ENCODE peak calls at places on chromosomes 16 and 17, in seven cellular contexts. One of them, this sample, is unnamed.

GRCh38 chr17:9971991-9972390 is 66.9 kb upstream of the RCVRN start:
- DNase-seq in kidney: no peak
- DNase-seq in AG04450: no peak
- DNase-seq in dorsolateral prefrontal cortex: peak
- DNase-seq in heart left ventricle: peak
- DNase-seq in neural crest cell: no peak
- DNase-seq in progenitor cell of endocrine pancreas: no peak
- DNase-seq in this sample: no peak

GRCh38 chr17:45951403-45951802 is 47.6 kb upstream of the STH start:
- DNase-seq in kidney: no peak
- DNase-seq in AG04450: no peak
- DNase-seq in dorsolateral prefrontal cortex: no peak
- DNase-seq in heart left ventricle: no peak
- DNase-seq in neural crest cell: no peak
- DNase-seq in progenitor cell of endocrine pancreas: no peak
- DNase-seq in this sample: no peak

GRCh38 chr16:84461029-84461415 is 43.4 kb downstream of the MEAK7 start:
- DNase-seq in kidney: no peak
- DNase-seq in AG04450: no peak
- DNase-seq in dorsolateral prefrontal cortex: no peak
- DNase-seq in heart left ventricle: no peak
- DNase-seq in neural crest cell: no peak
- DNase-seq in progenitor cell of endocrine pancreas: peak
- DNase-seq in this sample: peak

GRCh38 chr17:57993471-57994365 is 5.7 kb upstream of the VEZF1 start:
- DNase-seq in kidney: no peak
- DNase-seq in AG04450: no peak
- DNase-seq in dorsolateral prefrontal cortex: no peak
- DNase-seq in heart left ventricle: no peak
- DNase-seq in neural crest cell: no peak
- DNase-seq in progenitor cell of endocrine pancreas: no peak
- DNase-seq in this sample: no peak

GRCh38 chr16:14193316-14193871 is 122.3 kb downstream of the MRTFB start:
- DNase-seq in kidney: no peak
- DNase-seq in AG04450: no peak
- DNase-seq in dorsolateral prefrontal cortex: no peak
- DNase-seq in heart left ventricle: no peak
- DNase-seq in neural crest cell: no peak
- DNase-seq in progenitor cell of endocrine pancreas: no peak
- DNase-seq in this sample: no peak

GRCh38 chr17:78394209-78394608 is 15.8 kb downstream of the PGS1 start:
- DNase-seq in kidney: no peak
- DNase-seq in AG04450: no peak
- DNase-seq in dorsolateral prefrontal cortex: no peak
- DNase-seq in heart left ventricle: no peak
- DNase-seq in neural crest cell: no peak
- DNase-seq in progenitor cell of endocrine pancreas: no peak
- DNase-seq in this sample: no peak

GRCh38 chr16:47503936-47504335 is 42.8 kb downstream of the PHKB start:
- DNase-seq in kidney: no peak
- DNase-seq in AG04450: peak
- DNase-seq in dorsolateral prefrontal cortex: no peak
- DNase-seq in heart left ventricle: no peak
- DNase-seq in neural crest cell: no peak
- DNase-seq in progenitor cell of endocrine pancreas: no peak
- DNase-seq in this sample: no peak

GRCh38 chr16:35221482-35222185 is 1762.2 kb downstream of the TP53TG3F start:
- DNase-seq in kidney: no peak
- DNase-seq in AG04450: no peak
- DNase-seq in dorsolateral prefrontal cortex: no peak
- DNase-seq in heart left ventricle: no peak
- DNase-seq in neural crest cell: no peak
- DNase-seq in progenitor cell of endocrine pancreas: no peak
- DNase-seq in this sample: peak

GRCh38 chr16:50747206-50747956 is 5.5 kb downstream of the CYLD start:
- DNase-seq in kidney: no peak
- DNase-seq in AG04450: no peak
- DNase-seq in dorsolateral prefrontal cortex: no peak
- DNase-seq in heart left ventricle: no peak
- DNase-seq in neural crest cell: no peak
- DNase-seq in progenitor cell of endocrine pancreas: no peak
- DNase-seq in this sample: no peak

GRCh38 chr16:68259421-68259820 is 4.9 kb upstream of the SLC7A6 start:
- DNase-seq in kidney: no peak
- DNase-seq in AG04450: no peak
- DNase-seq in dorsolateral prefrontal cortex: no peak
- DNase-seq in heart left ventricle: no peak
- DNase-seq in neural crest cell: no peak
- DNase-seq in progenitor cell of endocrine pancreas: no peak
- DNase-seq in this sample: no peak

DNA sequence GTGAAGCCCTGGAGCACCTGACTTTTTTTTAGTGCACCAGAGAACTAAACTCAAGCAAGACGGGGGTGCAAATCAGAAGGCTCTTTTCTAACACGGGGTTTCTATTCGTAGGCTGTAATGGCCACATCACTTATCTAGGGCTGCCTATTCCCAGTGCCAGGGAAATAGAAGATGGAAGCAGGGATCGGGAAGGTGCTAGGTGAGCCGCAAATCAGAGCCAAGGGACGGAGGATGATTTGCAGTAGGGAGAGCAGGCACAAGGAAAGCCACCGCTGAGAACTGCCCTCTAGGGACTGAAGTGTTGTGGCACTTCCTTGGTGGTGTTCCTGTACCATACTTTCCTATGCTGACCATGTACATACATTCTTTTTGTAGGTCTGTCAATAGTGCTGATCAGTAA is 7.8 kb upstream of the SLC46A1 start:
- DNase-seq in kidney: no peak
- DNase-seq in AG04450: no peak
- DNase-seq in dorsolateral prefrontal cortex: no peak
- DNase-seq in heart left ventricle: no peak
- DNase-seq in neural crest cell: no peak
- DNase-seq in progenitor cell of endocrine pancreas: no peak
- DNase-seq in this sample: no peak
- TF ChIP-seq CTCF in kidney: no peak
- TF ChIP-seq CTCF in AG04450: no peak
- TF ChIP-seq CTCF in dorsolateral prefrontal cortex: no peak
- TF ChIP-seq CTCF in heart left ventricle: no peak
- TF ChIP-seq CTCF in neural crest cell: no peak
- TF ChIP-seq CTCF in progenitor cell of endocrine pancreas: no peak
- TF ChIP-seq CTCF in this sample: no peak

DNA sequence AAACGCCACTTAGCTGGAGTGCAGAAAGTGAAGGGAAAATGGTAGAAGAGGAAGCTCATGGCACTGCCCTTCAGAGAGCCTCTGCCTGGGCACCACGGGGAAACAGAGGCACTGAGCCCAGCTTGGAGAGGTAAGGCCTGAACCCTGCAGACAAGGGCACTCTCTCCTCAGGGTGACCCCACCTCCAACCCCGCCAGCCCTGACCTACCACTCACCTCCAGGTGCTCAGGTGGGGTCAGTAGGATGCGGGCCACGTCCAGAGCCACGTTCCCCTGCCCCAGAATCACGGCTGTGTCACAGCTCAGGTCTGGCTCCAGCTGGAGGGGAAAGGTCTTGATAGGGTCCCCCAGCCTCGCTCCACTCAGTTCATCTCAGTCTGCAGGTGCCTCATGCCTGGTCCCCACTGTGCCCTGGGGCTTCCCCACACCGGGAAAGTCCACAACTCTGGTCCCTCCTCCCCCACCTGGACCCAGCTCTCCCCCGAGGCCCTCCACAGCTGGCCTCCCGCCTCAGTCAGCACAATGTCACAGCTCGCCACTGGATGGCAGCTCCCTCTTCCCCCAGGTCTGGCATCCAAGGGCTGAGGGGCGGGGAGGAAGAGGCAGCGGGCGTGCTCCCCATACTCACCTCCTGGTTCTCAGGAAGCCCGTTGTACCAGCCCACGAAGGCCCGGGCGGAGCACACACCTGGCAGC is 6.0 kb upstream of the GRIN2C start:
- DNase-seq in kidney: no peak
- DNase-seq in AG04450: no peak
- DNase-seq in dorsolateral prefrontal cortex: no peak
- DNase-seq in heart left ventricle: no peak
- DNase-seq in neural crest cell: no peak
- DNase-seq in progenitor cell of endocrine pancreas: no peak
- DNase-seq in this sample: peak
- TF ChIP-seq CTCF in kidney: no peak
- TF ChIP-seq CTCF in AG04450: no peak
- TF ChIP-seq CTCF in dorsolateral prefrontal cortex: no peak
- TF ChIP-seq CTCF in heart left ventricle: no peak
- TF ChIP-seq CTCF in neural crest cell: no peak
- TF ChIP-seq CTCF in progenitor cell of endocrine pancreas: no peak
- TF ChIP-seq CTCF in this sample: no peak

GRCh38 chr17:48568499-48569259 is 9.5 kb downstream of the HOXB4 start:
- DNase-seq in kidney: no peak
- DNase-seq in AG04450: no peak
- DNase-seq in dorsolateral prefrontal cortex: no peak
- DNase-seq in heart left ventricle: no peak
- DNase-seq in neural crest cell: no peak
- DNase-seq in progenitor cell of endocrine pancreas: no peak
- DNase-seq in this sample: no peak

GRCh38 chr17:48567646-48568354 is 10.3 kb downstream of the HOXB4 start:
- DNase-seq in kidney: no peak
- DNase-seq in AG04450: no peak
- DNase-seq in dorsolateral prefrontal cortex: no peak
- DNase-seq in heart left ventricle: no peak
- DNase-seq in neural crest cell: no peak
- DNase-seq in progenitor cell of endocrine pancreas: no peak
- DNase-seq in this sample: no peak

GRCh38 chr17:48571024-48571818 is 6.9 kb downstream of the HOXB4 start:
- DNase-seq in kidney: no peak
- DNase-seq in AG04450: no peak
- DNase-seq in dorsolateral prefrontal cortex: no peak
- DNase-seq in heart left ventricle: no peak
- DNase-seq in neural crest cell: no peak
- DNase-seq in progenitor cell of endocrine pancreas: no peak
- DNase-seq in this sample: no peak

GRCh38 chr17:48570325-48571023 is 7.7 kb downstream of the HOXB4 start:
- DNase-seq in kidney: no peak
- DNase-seq in AG04450: no peak
- DNase-seq in dorsolateral prefrontal cortex: no peak
- DNase-seq in heart left ventricle: no peak
- DNase-seq in neural crest cell: no peak
- DNase-seq in progenitor cell of endocrine pancreas: no peak
- DNase-seq in this sample: no peak

GRCh38 chr17:48569676-48570324 is 8.3 kb downstream of the HOXB4 start:
- DNase-seq in kidney: no peak
- DNase-seq in AG04450: no peak
- DNase-seq in dorsolateral prefrontal cortex: no peak
- DNase-seq in heart left ventricle: no peak
- DNase-seq in neural crest cell: no peak
- DNase-seq in progenitor cell of endocrine pancreas: no peak
- DNase-seq in this sample: no peak
- TF ChIP-seq CTCF in kidney: no peak
- TF ChIP-seq CTCF in AG04450: peak
- TF ChIP-seq CTCF in dorsolateral prefrontal cortex: no peak
- TF ChIP-seq CTCF in heart left ventricle: no peak
- TF ChIP-seq CTCF in neural crest cell: peak
- TF ChIP-seq CTCF in progenitor cell of endocrine pancreas: no peak
- TF ChIP-seq CTCF in this sample: no peak

GRCh38 chr16:7914738-7915137 is 582.1 kb downstream of the RBFOX1 start:
- DNase-seq in kidney: no peak
- DNase-seq in AG04450: no peak
- DNase-seq in dorsolateral prefrontal cortex: no peak
- DNase-seq in heart left ventricle: no peak
- DNase-seq in neural crest cell: no peak
- DNase-seq in progenitor cell of endocrine pancreas: no peak
- DNase-seq in this sample: no peak

GRCh38 chr16:7921360-7921759 is 588.7 kb downstream of the RBFOX1 start:
- DNase-seq in kidney: no peak
- DNase-seq in AG04450: no peak
- DNase-seq in dorsolateral prefrontal cortex: no peak
- DNase-seq in heart left ventricle: no peak
- DNase-seq in neural crest cell: no peak
- DNase-seq in progenitor cell of endocrine pancreas: no peak
- DNase-seq in this sample: no peak

GRCh38 chr16:7919782-7920181 is 587.1 kb downstream of the RBFOX1 start:
- DNase-seq in kidney: no peak
- DNase-seq in AG04450: no peak
- DNase-seq in dorsolateral prefrontal cortex: no peak
- DNase-seq in heart left ventricle: no peak
- DNase-seq in neural crest cell: no peak
- DNase-seq in progenitor cell of endocrine pancreas: no peak
- DNase-seq in this sample: no peak
- TF ChIP-seq CTCF in kidney: no peak
- TF ChIP-seq CTCF in AG04450: no peak
- TF ChIP-seq CTCF in dorsolateral prefrontal cortex: no peak
- TF ChIP-seq CTCF in heart left ventricle: no peak
- TF ChIP-seq CTCF in neural crest cell: no peak
- TF ChIP-seq CTCF in progenitor cell of endocrine pancreas: no peak
- TF ChIP-seq CTCF in this sample: no peak

GRCh38 chr16:57981636-57982035 is 10.7 kb upstream of the CNGB1 start:
- DNase-seq in kidney: peak
- DNase-seq in AG04450: no peak
- DNase-seq in dorsolateral prefrontal cortex: no peak
- DNase-seq in heart left ventricle: no peak
- DNase-seq in neural crest cell: no peak
- DNase-seq in progenitor cell of endocrine pancreas: no peak
- DNase-seq in this sample: peak

GRCh38 chr16:57982345-57982744 is 11.4 kb upstream of the CNGB1 start:
- DNase-seq in kidney: no peak
- DNase-seq in AG04450: no peak
- DNase-seq in dorsolateral prefrontal cortex: no peak
- DNase-seq in heart left ventricle: no peak
- DNase-seq in neural crest cell: no peak
- DNase-seq in progenitor cell of endocrine pancreas: no peak
- DNase-seq in this sample: no peak

GRCh38 chr16:57979006-57979585 is 8.2 kb upstream of the CNGB1 start:
- DNase-seq in kidney: peak
- DNase-seq in AG04450: no peak
- DNase-seq in dorsolateral prefrontal cortex: no peak
- DNase-seq in heart left ventricle: no peak
- DNase-seq in neural crest cell: no peak
- DNase-seq in progenitor cell of endocrine pancreas: no peak
- DNase-seq in this sample: peak

GRCh38 chr16:57976331-57976796 is 5.4 kb upstream of the CNGB1 start:
- DNase-seq in kidney: peak
- DNase-seq in AG04450: no peak
- DNase-seq in dorsolateral prefrontal cortex: peak
- DNase-seq in heart left ventricle: no peak
- DNase-seq in neural crest cell: no peak
- DNase-seq in progenitor cell of endocrine pancreas: no peak
- DNase-seq in this sample: peak

DNA sequence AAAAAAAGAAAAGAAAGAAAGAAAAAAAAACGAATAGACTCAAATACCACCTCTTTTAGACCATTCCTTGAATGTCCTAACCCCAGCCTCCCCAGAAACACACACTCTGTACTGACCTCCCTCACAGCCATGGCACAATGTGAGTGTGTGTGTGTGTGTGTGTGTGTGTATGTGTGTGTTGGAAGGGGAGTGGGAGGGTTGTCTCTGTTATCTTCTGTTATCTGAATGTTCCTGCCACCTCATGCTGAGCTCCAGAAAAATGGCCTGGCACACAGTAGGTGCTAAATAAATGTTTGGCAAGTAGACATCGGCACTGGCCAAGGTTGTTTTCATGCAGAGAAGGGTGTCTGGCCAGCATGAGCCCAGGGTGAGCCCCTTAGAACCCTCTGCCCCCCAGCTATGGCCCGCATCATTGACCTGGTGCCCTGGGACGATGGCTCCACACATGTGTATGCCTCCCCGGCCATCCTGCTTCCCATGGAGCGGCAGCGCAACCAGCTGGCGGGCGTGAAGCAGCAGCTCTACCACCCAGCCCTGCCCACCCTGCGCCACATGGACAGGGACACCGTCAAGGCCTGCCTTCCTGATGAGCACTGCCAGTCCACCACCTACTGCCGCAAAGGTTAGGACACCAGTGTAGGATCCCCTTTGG is 6.6 kb upstream of the CNGB1 start:
- DNase-seq in kidney: peak
- DNase-seq in AG04450: no peak
- DNase-seq in dorsolateral prefrontal cortex: no peak
- DNase-seq in heart left ventricle: no peak
- DNase-seq in neural crest cell: no peak
- DNase-seq in progenitor cell of endocrine pancreas: no peak
- DNase-seq in this sample: peak
- TF ChIP-seq CTCF in kidney: no peak
- TF ChIP-seq CTCF in AG04450: no peak
- TF ChIP-seq CTCF in dorsolateral prefrontal cortex: no peak
- TF ChIP-seq CTCF in heart left ventricle: no peak
- TF ChIP-seq CTCF in neural crest cell: no peak
- TF ChIP-seq CTCF in progenitor cell of endocrine pancreas: no peak
- TF ChIP-seq CTCF in this sample: no peak